ENCODE peak calls at places on chromosomes 6 and 20, in six cellular contexts. E is heart left ventricle; H is activated T-cell treated with anti-CD3 and anti-CD28 coated beads for 24 hours; T is activated CD4-positive, alpha-beta T cell treated with anti-CD3 and anti-CD28 coated beads, Interleukin-2, amount 50 U/mL, for 1 hour; K is pancreas; W is AG08395. I is an unnamed sample.

GRCh38 chr6:34155471-34156300 is 9.8 kb upstream of the GRM4 start:
- DNase-seq in W (no peak), K (no peak), E (no peak), H (no peak), T (no peak), I (no peak)

GRCh38 chr6:151763938-151764680 is 43.4 kb upstream of the ESR1 start:
- DNase-seq in E (peak), H (peak), W (peak), T (peak), K (peak), I (peak)

GRCh38 chr6:1437553-1438406 is 48.4 kb downstream of the FOXF2 start:
- DNase-seq in W (no peak), T (no peak), H (no peak), E (no peak), K (no peak), I (no peak)

GRCh38 chr6:54860739-54861138 is 14.2 kb downstream of the FAM83B start:
- DNase-seq in T (no peak), K (no peak), H (no peak), W (no peak), E (no peak), I (no peak)

GRCh38 chr6:34511214-34511922 is 44.8 kb downstream of the SPDEF start:
- DNase-seq in H (no peak), W (no peak), T (no peak), K (no peak), E (no peak), I (no peak)

GRCh38 chr6:80742481-80742880 is 636.0 kb downstream of the BCKDHB start:
- DNase-seq in W (peak), H (no peak), K (no peak), T (no peak), E (peak), I (peak)

GRCh38 chr6:3162565-3163247 is 5.4 kb upstream of the TUBB2A start:
- DNase-seq in W (peak), H (peak), K (peak), E (peak), T (peak), I (peak)

GRCh38 chr6:108541843-108542795 is 18.6 kb upstream of the FOXO3 start:
- DNase-seq in H (peak), T (peak), W (peak), K (peak), E (peak), I (peak)

GRCh38 chr20:3815703-3816315 is 4.5 kb upstream of the AP5S1 start:
- DNase-seq in T (peak), H (no peak), K (no peak), E (no peak), W (no peak), I (no peak)

I was measured in iPS-NIHi11.